ENCODE peak calls at places on chromosome 15, in seven cellular contexts. R is mammary epithelial cell; E is SJSA1; Z is lung; G is stomach; D is cardiac muscle cell; T is CD4-positive, alpha-beta T cell. S is an unnamed sample.
A peak's percentile ranks its signal among the peaks of the same experiment; 100 is the strongest.

GRCh38 chr15:50884583-50884982 is 23.9 kb upstream of the AP4E1 start:
- DNase-seq in R (peak; percentile 83), E (peak; percentile 68), Z (no peak), G (no peak), D (no peak), T (no peak), S (peak; percentile 67)

GRCh38 chr15:101019351-101019750 is 100.2 kb downstream of the LRRK1 start:
- DNase-seq in R (no peak), E (peak; percentile 21), Z (no peak), G (no peak), D (no peak), T (no peak), S (no peak)

GRCh38 chr15:92882697-92883642 is 17.2 kb upstream of the CHD2 start:
- DNase-seq in R (no peak), E (no peak), Z (no peak), G (no peak), D (peak; percentile 40), T (peak; percentile 44), S (no peak)

GRCh38 chr15:90860942-90861675 is 7.3 kb upstream of the FURIN start:
- DNase-seq in R (no peak), E (no peak), Z (no peak), G (no peak), D (no peak), T (no peak), S (peak; percentile 73)

GRCh38 chr15:63169796-63170195 is 12.5 kb upstream of the RPS27L start:
- DNase-seq in R (no peak), E (no peak), Z (no peak), G (no peak), D (no peak), T (no peak), S (no peak)

GRCh38 chr15:100169615-100170279 is 172.0 kb downstream of the ADAMTS17 start:
- DNase-seq in R (no peak), E (no peak), Z (no peak), G (no peak), D (no peak), T (no peak), S (no peak)

GRCh38 chr15:73467758-73468157 is 24.8 kb downstream of the REC114 start:
- DNase-seq in R (no peak), E (no peak), Z (no peak), G (no peak), D (no peak), T (no peak), S (no peak)

GRCh38 chr15:57911247-57911646 is 154.3 kb downstream of the ALDH1A2 start:
- DNase-seq in R (no peak), E (no peak), Z (no peak), G (no peak), D (no peak), T (no peak), S (no peak)

GRCh38 chr15:63856711-63857458 is 23.1 kb upstream of the HERC1 start:
- DNase-seq in R (peak; percentile 68), E (no peak), Z (no peak), G (no peak), D (no peak), T (no peak), S (no peak)

GRCh38 chr15:25052191-25052999 is 97.6 kb downstream of the SNRPN start:
- DNase-seq in R (no peak), E (peak; percentile 25), Z (peak; percentile 22), G (peak; percentile 15), D (no peak), T (no peak), S (no peak)

GRCh38 chr15:45794768-45795486 is 160.1 kb downstream of the SQOR start:
- DNase-seq in R (no peak), E (no peak), Z (no peak), G (no peak), D (no peak), T (no peak), S (no peak)

GRCh38 chr15:58952751-58953150 is 19.3 kb upstream of the SLTM start:
- DNase-seq in R (peak; percentile 33), E (no peak), Z (no peak), G (no peak), D (peak; percentile 22), T (no peak), S (no peak)

GRCh38 chr15:66210684-66211083 is 42.9 kb downstream of the MEGF11 start:
- DNase-seq in R (no peak), E (no peak), Z (no peak), G (no peak), D (no peak), T (no peak), S (no peak)

GRCh38 chr15:79474252-79474651 is 42.1 kb downstream of the MINAR1 start:
- DNase-seq in R (peak; percentile 6), E (no peak), Z (no peak), G (no peak), D (no peak), T (no peak), S (no peak)

GRCh38 chr15:27902680-27903385 is 196.3 kb downstream of the OCA2 start:
- DNase-seq in R (no peak), E (no peak), Z (no peak), G (no peak), D (no peak), T (no peak), S (no peak)

GRCh38 chr15:44298878-44299277 is 10.4 kb downstream of the GOLM2 start:
- DNase-seq in R (no peak), E (no peak), Z (no peak), G (no peak), D (no peak), T (no peak), S (peak; percentile 17)

GRCh38 chr15:89457086-89457485 is 39.3 kb downstream of the RHCG start:
- DNase-seq in R (peak; percentile 46), E (no peak), Z (no peak), G (no peak), D (no peak), T (no peak), S (peak; percentile 71)

GRCh38 chr15:76199106-76200082 is 111.9 kb downstream of the ETFA start:
- DNase-seq in R (peak; percentile 27), E (peak; percentile 73), Z (no peak), G (no peak), D (no peak), T (no peak), S (no peak)

GRCh38 chr15:87667643-87668042 is 588.9 kb downstream of the NTRK3 start:
- DNase-seq in R (no peak), E (no peak), Z (no peak), G (no peak), D (no peak), T (no peak), S (no peak)

GRCh38 chr15:45802140-45802539 is 167.3 kb downstream of the SQOR start:
- DNase-seq in R (no peak), E (no peak), Z (no peak), G (no peak), D (no peak), T (no peak), S (no peak)

GRCh38 chr15:99427668-99428361 is 138.0 kb upstream of the MEF2A start:
- DNase-seq in R (no peak), E (no peak), Z (no peak), G (no peak), D (no peak), T (no peak), S (no peak)

GRCh38 chr15:31145271-31145911 is 43.9 kb upstream of the TRPM1 start:
- DNase-seq in R (peak; percentile 18), E (no peak), Z (no peak), G (no peak), D (no peak), T (no peak), S (no peak)

GRCh38 chr15:47708116-47708515 is 9.2 kb upstream of the SEMA6D start:
- DNase-seq in R (no peak), E (no peak), Z (no peak), G (no peak), D (no peak), T (no peak), S (no peak)

GRCh38 chr15:69479971-69480370 is 27.4 kb downstream of the RPLP1 start:
- DNase-seq in R (no peak), E (no peak), Z (no peak), G (no peak), D (no peak), T (no peak), S (no peak)

GRCh38 chr15:70199601-70200000 is 101.9 kb upstream of the TLE3 start:
- DNase-seq in R (no peak), E (no peak), Z (no peak), G (no peak), D (no peak), T (no peak), S (no peak)

GRCh38 chr15:75758071-75758872 is 45.6 kb upstream of the CSPG4 start:
- DNase-seq in R (peak; percentile 70), E (peak; percentile 93), Z (peak; percentile 90), G (peak; percentile 90), D (peak; percentile 92), T (peak; percentile 26), S (peak; percentile 93)

GRCh38 chr15:60590935-60591490 is 112.1 kb upstream of the ICE2 start:
- DNase-seq in R (no peak), E (no peak), Z (peak; percentile 42), G (peak; percentile 55), D (peak; percentile 73), T (peak; percentile 55), S (peak; percentile 22)
- H3K27ac ChIP-seq in R (no peak overlapping the region), E (no peak overlapping the region), Z (peak overlapping the region; percentile 97), G (peak overlapping the region; percentile 90), D (peak overlapping the region; percentile 84), T (peak overlapping the region; percentile 90), S (peak overlapping the region; percentile 51)

DNA sequence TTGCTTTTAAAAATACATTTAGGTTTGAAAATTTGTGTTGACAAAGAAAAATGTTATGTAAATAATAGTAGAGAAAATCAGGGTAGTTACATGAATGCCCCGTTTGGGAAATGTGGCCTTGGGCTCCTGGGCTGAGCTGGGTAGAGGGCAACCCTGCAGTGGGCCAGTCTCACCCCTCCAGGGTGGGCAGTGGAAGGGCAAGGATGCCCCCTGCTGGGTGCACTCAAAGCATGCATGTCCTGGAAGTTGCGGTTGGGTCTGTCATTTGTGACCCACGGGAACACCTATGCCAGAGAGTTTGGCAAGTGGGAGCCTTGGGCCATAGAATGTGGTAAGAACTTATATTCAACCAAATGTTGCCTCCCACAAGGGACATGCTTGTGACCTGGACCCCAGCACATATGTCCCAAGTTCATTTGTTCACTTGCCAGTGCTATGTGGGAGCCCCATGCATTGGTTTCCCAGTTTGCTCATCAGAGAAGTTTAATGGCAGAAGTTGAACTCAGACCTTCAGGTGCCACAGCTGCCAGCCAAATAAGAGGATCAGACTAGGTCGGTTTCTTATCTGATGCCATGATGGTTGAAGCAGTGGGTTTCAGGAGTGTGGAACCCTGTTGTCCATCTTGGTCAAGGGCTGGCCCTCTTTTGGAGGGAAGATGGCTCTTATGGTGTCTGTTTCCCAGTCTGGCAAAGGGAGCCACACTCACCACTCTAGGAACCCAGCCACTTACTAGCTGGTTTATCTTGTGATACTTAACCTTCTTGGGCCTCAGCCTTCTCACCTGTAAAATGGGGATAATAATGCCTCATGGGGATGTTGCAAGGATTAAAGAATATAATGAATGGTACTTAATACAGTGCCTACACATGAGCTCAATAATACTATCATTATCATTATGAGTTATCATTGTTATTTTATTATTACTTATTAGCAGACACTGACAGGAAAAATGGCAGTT is 2.5 kb upstream of the PLCB2 start:
- DNase-seq in R (no peak), E (peak; percentile 82), Z (peak; percentile 57), G (peak; percentile 59), D (peak; percentile 82), T (peak; percentile 56), S (no peak)
- H3K27ac ChIP-seq in R (no peak overlapping the region), E (no peak overlapping the region), Z (no peak overlapping the region), G (no peak overlapping the region), D (peak overlapping the region; percentile 72), T (no peak overlapping the region), S (no peak overlapping the region)

GRCh38 chr15:85583404-85584390 is 203.3 kb downstream of the AKAP13 start:
- DNase-seq in R (peak; percentile 50), E (no peak), Z (peak; percentile 67), G (peak; percentile 66), D (no peak), T (peak; percentile 41), S (peak; percentile 64)
- H3K27ac ChIP-seq in R (no peak overlapping the region), E (no peak overlapping the region), Z (peak overlapping the region; percentile 94), G (peak overlapping the region; percentile 86), D (no peak overlapping the region), T (peak overlapping the region; percentile 86), S (no peak overlapping the region)

GRCh38 chr15:81313686-81314085 is 10.3 kb downstream of the STARD5 start:
- DNase-seq in R (peak; percentile 57), E (no peak), Z (no peak), G (no peak), D (no peak), T (no peak), S (no peak)
- H3K27ac ChIP-seq in R (peak overlapping the region; percentile 57), E (peak overlapping the region; percentile 47), Z (no peak overlapping the region), G (peak overlapping the region; percentile 48), D (no peak overlapping the region), T (no peak overlapping the region), S (peak overlapping the region; percentile 91)

S was measured in RWPE1.